ENCODE peak calls at places on chromosome 7, in four cellular contexts. D, Z, Y and W are unnamed samples.
A peak's percentile ranks its signal among the peaks of the same experiment; 100 is the strongest.

GRCh38 chr7:91357379-91357778 is 93.1 kb downstream of the FZD1 start:
- DNase-seq in D (no peak), Y (no peak), Z (peak; percentile 12), W (no peak)

GRCh38 chr7:80583901-80584300 is 54.5 kb upstream of the CD36 start:
- DNase-seq in Z (peak; percentile 24), Y (no peak), D (no peak), W (no peak)

GRCh38 chr7:48168159-48168558 is 3.1 kb upstream of the ABCA13 start:
- DNase-seq in D (no peak), Z (peak; percentile 22), Y (no peak), W (no peak)

GRCh38 chr7:144148224-144148827 is 25.4 kb downstream of the OR2A14 start:
- DNase-seq in Y (no peak), D (no peak), Z (no peak), W (no peak)

GRCh38 chr7:94300176-94300835 is 94.4 kb upstream of the COL1A2 start:
- DNase-seq in Y (no peak), D (no peak), Z (no peak), W (no peak)

GRCh38 chr7:73716318-73716890 is 3.1 kb downstream of the STX1A start:
- DNase-seq in Z (no peak), Y (no peak), D (no peak), W (no peak)

GRCh38 chr7:30674876-30675275 is 7.4 kb downstream of the CRHR2 start:
- DNase-seq in D (no peak), Z (no peak), Y (no peak), W (no peak)

GRCh38 chr7:114901771-114902170 is 20.1 kb upstream of the MDFIC start:
- DNase-seq in Z (peak; percentile 26), D (no peak), Y (no peak), W (no peak)

GRCh38 chr7:21916176-21916575 is 29.5 kb downstream of the CDCA7L start:
- DNase-seq in D (no peak), Y (no peak), Z (no peak), W (no peak)

GRCh38 chr7:143367972-143368371 is 5.5 kb upstream of the FAM131B start:
- DNase-seq in Z (no peak), D (no peak), Y (no peak), W (no peak)

GRCh38 chr7:147161405-147161804 is 1044.8 kb downstream of the CNTNAP2 start:
- DNase-seq in D (no peak), Y (no peak), Z (peak; percentile 18), W (no peak)

GRCh38 chr7:107857541-107857912 is 33.5 kb upstream of the DLD start:
- DNase-seq in Y (no peak), Z (peak; percentile 44), D (no peak), W (no peak)

GRCh38 chr7:55132890-55133551 is 114.2 kb downstream of the EGFR start:
- DNase-seq in D (no peak), Z (peak; percentile 95), Y (peak; percentile 81), W (no peak)

GRCh38 chr7:95264225-95264927 is 60.0 kb downstream of the PON1 start:
- DNase-seq in Y (no peak), D (no peak), Z (peak; percentile 38), W (no peak)

GRCh38 chr7:132455306-132455705 is 121.0 kb downstream of the PLXNA4 start:
- DNase-seq in Z (no peak), D (peak; percentile 21), Y (no peak), W (no peak)

GRCh38 chr7:142770720-142771352 is at the start of gene PRSS2:
- DNase-seq in Z (no peak), Y (no peak), D (no peak), W (no peak)

GRCh38 chr7:945556-946255 is 8.8 kb downstream of the ADAP1 start:
- DNase-seq in D (no peak), Z (no peak), Y (peak; percentile 67), W (peak; percentile 78)

GRCh38 chr7:39240864-39241263 is 263.2 kb downstream of the POU6F2 start:
- DNase-seq in Z (no peak), Y (no peak), D (no peak), W (no peak)

GRCh38 chr7:351256-351655 is 61.3 kb downstream of the FOXL3 start:
- DNase-seq in D (peak; percentile 68), Y (no peak), Z (no peak), W (no peak)

GRCh38 chr7:44322631-44323363 is 2.6 kb downstream of the CAMK2B start:
- DNase-seq in D (no peak), Y (no peak), Z (no peak), W (no peak)

GRCh38 chr7:1668932-1669485 is 1.1 kb upstream of the ELFN1 start:
- DNase-seq in Z (peak; percentile 13), Y (peak; percentile 54), D (no peak), W (no peak)

GRCh38 chr7:13282377-13282980 is 595.0 kb downstream of the ARL4A start:
- DNase-seq in Z (peak; percentile 74), Y (no peak), D (no peak), W (no peak)

GRCh38 chr7:110095372-110096052 is 995.4 kb upstream of the LRRN3 start:
- DNase-seq in Y (no peak), Z (no peak), D (no peak), W (no peak)

GRCh38 chr7:6433814-6434630 is 13.7 kb downstream of the DAGLB start:
- DNase-seq in Z (no peak), Y (no peak), D (no peak), W (no peak)

GRCh38 chr7:137298464-137298794 is 45.1 kb downstream of the PTN start:
- DNase-seq in Z (no peak), D (no peak), Y (no peak), W (no peak)

GRCh38 chr7:44059219-44060090 is 5.9 kb downstream of the PGAM2 start:
- DNase-seq in Z (no peak), Y (peak; percentile 62), D (no peak), W (no peak)

GRCh38 chr7:38105874-38106483 is 72.1 kb upstream of the STARD3NL start:
- DNase-seq in Y (no peak), D (no peak), Z (peak; percentile 88), W (no peak)

GRCh38 chr7:124032369-124033092 is at the start of gene TMEM229A:
- DNase-seq in D (no peak), Z (peak; percentile 52), Y (no peak), W (peak; percentile 33)
- H3K27me3 ChIP-seq in D (peaks cover 8% of the 10 kb centered on the region), Z (peaks cover 31% of the 10 kb centered on the region), Y (no peaks in the 10 kb centered on the region), W (peaks cover 12% of the 10 kb centered on the region)

GRCh38 chr7:20787658-20788057 is 972 bp upstream of the SP8 start:
- DNase-seq in Z (no peak), D (no peak), Y (no peak), W (no peak)
- H3K27me3 ChIP-seq in Z (peaks cover 75% of the 10 kb centered on the region), D (peaks cover 40% of the 10 kb centered on the region), Y (peaks cover 7% of the 10 kb centered on the region), W (peaks cover 21% of the 10 kb centered on the region)

GRCh38 chr7:32892521-32893224 is 1.1 kb upstream of the KBTBD2 start:
- DNase-seq in Y (peak; percentile 72), Z (peak; percentile 74), D (peak; percentile 37), W (no peak)

GRCh38 chr7:32891800-32892520 is 400 bp upstream of the KBTBD2 start:
- DNase-seq in D (peak; percentile 96), Z (peak; percentile 99), Y (peak; percentile 99), W (peak; percentile 78)

GRCh38 chr7:32890553-32891045 is 961 bp downstream of the KBTBD2 start:
- DNase-seq in D (peak; percentile 24), Y (no peak), Z (peak; percentile 85), W (no peak)

GRCh38 chr7:32890010-32890552 is 1.5 kb downstream of the KBTBD2 start:
- DNase-seq in Y (no peak), D (no peak), Z (peak; percentile 72), W (no peak)

GRCh38 chr7:32891046-32891799 is at the start of gene KBTBD2:
- DNase-seq in Y (peak; percentile 91), D (peak; percentile 71), Z (peak; percentile 78), W (no peak)
- H3K27me3 ChIP-seq in Y (no peaks in the 10 kb centered on the region), D (no peaks in the 10 kb centered on the region), Z (no peaks in the 10 kb centered on the region), W (no peaks in the 10 kb centered on the region)

GRCh38 chr7:24425664-24426063 is 141.7 kb downstream of the NPY start:
- DNase-seq in Y (no peak), D (no peak), Z (no peak), W (no peak)
- H3K27me3 ChIP-seq in Y (no peaks in the 10 kb centered on the region), D (no peaks in the 10 kb centered on the region), Z (peaks cover 5% of the 10 kb centered on the region), W (no peaks in the 10 kb centered on the region)

GRCh38 chr7:35773994-35774393 is 26.9 kb upstream of the SEPTIN7 start:
- DNase-seq in D (no peak), Z (no peak), Y (no peak), W (no peak)

GRCh38 chr7:35762781-35763180 is 38.1 kb upstream of the SEPTIN7 start:
- DNase-seq in Y (no peak), D (no peak), Z (no peak), W (no peak)

GRCh38 chr7:35771776-35772175 is 29.1 kb upstream of the SEPTIN7 start:
- DNase-seq in Z (no peak), Y (no peak), D (no peak), W (no peak)

GRCh38 chr7:35768346-35768745 is 32.5 kb upstream of the SEPTIN7 start:
- DNase-seq in Z (no peak), D (no peak), Y (no peak), W (no peak)
- H3K27me3 ChIP-seq in Z (no peaks in the 10 kb centered on the region), D (no peaks in the 10 kb centered on the region), Y (no peaks in the 10 kb centered on the region), W (no peaks in the 10 kb centered on the region)

GRCh38 chr7:27128034-27128433 is 2.5 kb downstream of the HOXA4 start:
- DNase-seq in Z (no peak), D (no peak), Y (no peak), W (no peak)

GRCh38 chr7:27131390-27131819 is 848 bp upstream of the HOXA4 start:
- DNase-seq in Y (no peak), D (no peak), Z (no peak), W (no peak)

GRCh38 chr7:27130540-27131389 is at the start of gene HOXA4:
- DNase-seq in Y (peak; percentile 97), D (peak; percentile 50), Z (no peak), W (no peak)

GRCh38 chr7:27128776-27129728 is 1.5 kb downstream of the HOXA4 start:
- DNase-seq in D (no peak), Z (no peak), Y (no peak), W (no peak)

DNA sequence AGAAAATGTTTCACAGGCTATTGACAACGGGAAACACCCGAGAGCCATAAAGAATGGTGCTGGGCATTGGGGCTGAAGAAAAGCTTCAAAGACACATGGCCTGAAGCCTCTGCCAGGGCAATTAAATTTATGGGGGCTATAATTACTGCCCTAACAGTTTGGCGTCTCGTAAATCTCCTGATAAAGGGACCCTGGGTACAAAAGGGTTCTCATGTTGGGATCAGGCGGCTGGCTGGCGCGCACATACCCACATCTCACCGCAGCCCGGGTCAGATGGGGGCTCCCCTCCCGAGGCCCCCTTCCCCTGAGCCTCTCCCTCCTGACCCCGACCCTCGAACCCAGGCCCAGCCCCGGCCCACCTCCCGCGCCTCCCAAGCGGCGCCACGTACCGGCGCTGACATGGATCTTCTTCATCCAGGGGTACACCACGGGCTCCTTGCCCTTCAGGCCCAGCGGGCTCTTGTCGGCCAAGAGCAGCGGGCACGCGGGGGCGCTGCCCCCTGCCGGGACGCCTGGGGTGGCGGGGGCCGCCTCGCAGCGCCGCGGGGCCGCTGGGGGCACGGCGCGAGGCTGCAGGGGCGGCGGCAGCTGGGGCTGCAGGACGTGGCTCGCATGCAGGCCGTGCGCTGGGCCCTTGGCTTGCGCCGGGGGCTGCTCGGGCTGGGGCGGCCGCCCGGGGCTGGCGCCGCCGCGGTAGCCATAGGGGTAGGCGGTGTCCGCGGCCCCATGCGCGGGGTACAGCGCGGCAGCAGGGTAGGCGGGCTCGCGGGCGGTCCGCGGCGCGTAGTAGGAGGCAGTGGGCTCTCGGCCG is 623 bp downstream of the HOXA4 start:
- DNase-seq in Y (no peak), D (no peak), Z (no peak), W (no peak)
- H3K27me3 ChIP-seq in Y (no peaks in the 10 kb centered on the region), D (peaks cover 5% of the 10 kb centered on the region), Z (no peaks in the 10 kb centered on the region), W (peaks cover 96% of the 10 kb centered on the region)

GRCh38 chr7:153886121-153886505 is 166.1 kb upstream of the DPP6 start:
- DNase-seq in Z (no peak), Y (no peak), D (no peak), W (no peak)
- H3K27me3 ChIP-seq in Z (peaks cover 9% of the 10 kb centered on the region), Y (no peaks in the 10 kb centered on the region), D (no peaks in the 10 kb centered on the region), W (no peaks in the 10 kb centered on the region)